ENCODE peak calls at places on chromosomes 11 and 22, in seven cellular contexts. X is SK-N-SH, C is HepG2, K is K562, I is GM12878, M is HCT116, Y is H1. B is an unnamed sample.

GRCh38 chr11:9385288-9385902 is 943 bp downstream of the IPO7 start:
- DNase-seq in X (no peak), C (peak), K (no peak), I (no peak), M (no peak), Y (no peak), B (no peak)

GRCh38 chr11:45075952-45076351 is 70.5 kb upstream of the PRDM11 start:
- DNase-seq in X (no peak), C (no peak), K (no peak), I (no peak), M (no peak), Y (no peak), B (no peak)

GRCh38 chr11:45374632-45375031 is 88.5 kb upstream of the SYT13 start:
- DNase-seq in X (no peak), C (no peak), K (no peak), I (no peak), M (no peak), Y (no peak), B (no peak)

GRCh38 chr22:28282346-28282745 is 363.3 kb upstream of the PITPNB start:
- DNase-seq in X (no peak), C (no peak), K (no peak), I (no peak), M (no peak), Y (no peak), B (no peak)

GRCh38 chr11:63769044-63769718 is 606 bp upstream of the ZFTA start:
- DNase-seq in X (peak), C (no peak), K (peak), I (no peak), M (no peak), Y (peak), B (peak)

GRCh38 chr11:88175004-88175706 is at the start of gene RAB38:
- DNase-seq in X (peak), C (no peak), K (peak), I (no peak), M (peak), Y (peak), B (peak)

GRCh38 chr11:68358416-68358815 is 46.0 kb downstream of the LRP5 start:
- DNase-seq in X (no peak), C (no peak), K (no peak), I (no peak), M (no peak), Y (no peak), B (no peak)

GRCh38 chr11:112564228-112564955 is 303.7 kb upstream of the PLET1 start:
- DNase-seq in X (no peak), C (peak), K (no peak), I (no peak), M (no peak), Y (no peak), B (no peak)

GRCh38 chr11:125305346-125305745 is 140.8 kb downstream of the PKNOX2 start:
- DNase-seq in X (no peak), C (no peak), K (no peak), I (no peak), M (no peak), Y (no peak), B (no peak)

GRCh38 chr22:49967333-49968241 is 7.0 kb downstream of the PIM3 start:
- DNase-seq in X (peak), C (peak), K (no peak), I (no peak), M (no peak), Y (peak), B (peak)

GRCh38 chr11:71381781-71382505 is 66.2 kb downstream of the DHCR7 start:
- DNase-seq in X (no peak), C (no peak), K (no peak), I (peak), M (no peak), Y (no peak), B (no peak)

GRCh38 chr11:57370251-57370650 is 10.7 kb downstream of the PRG3 start:
- DNase-seq in X (no peak), C (no peak), K (no peak), I (no peak), M (no peak), Y (no peak), B (no peak)

GRCh38 chr11:27209562-27210005 is 153.4 kb downstream of the CCDC34 start:
- DNase-seq in X (no peak), C (peak), K (peak), I (no peak), M (peak), Y (no peak), B (no peak)

GRCh38 chr11:115670538-115671200 is 166.5 kb upstream of the CADM1 start:
- DNase-seq in X (peak), C (no peak), K (no peak), I (no peak), M (no peak), Y (no peak), B (no peak)

GRCh38 chr11:11659567-11660341 is 37.9 kb upstream of the GALNT18 start:
- DNase-seq in X (no peak), C (no peak), K (peak), I (no peak), M (no peak), Y (no peak), B (peak)

GRCh38 chr11:120168960-120169681 is 31.2 kb upstream of the TRIM29 start:
- DNase-seq in X (peak), C (peak), K (peak), I (no peak), M (no peak), Y (peak), B (peak)

GRCh38 chr11:114080219-114080618 is 20.7 kb downstream of the ZBTB16 start:
- DNase-seq in X (no peak), C (no peak), K (no peak), I (no peak), M (no peak), Y (no peak), B (no peak)

GRCh38 chr11:133981156-133981555 is 24.4 kb upstream of the IGSF9B start:
- DNase-seq in X (no peak), C (no peak), K (no peak), I (no peak), M (no peak), Y (no peak), B (no peak)

GRCh38 chr22:37806409-37807338 is 1.1 kb upstream of the GCAT start:
- DNase-seq in X (peak), C (peak), K (no peak), I (no peak), M (no peak), Y (no peak), B (no peak)

GRCh38 chr11:123356539-123356938 is 73.5 kb upstream of the GRAMD1B start:
- DNase-seq in X (no peak), C (no peak), K (no peak), I (no peak), M (no peak), Y (no peak), B (no peak)

GRCh38 chr22:19701420-19702145 is 12.7 kb upstream of the SEPTIN5 start:
- DNase-seq in X (no peak), C (no peak), K (no peak), I (no peak), M (no peak), Y (no peak), B (no peak)

GRCh38 chr11:877565-877964 is 33.0 kb downstream of the CHID1 start:
- DNase-seq in X (peak), C (no peak), K (peak), I (no peak), M (peak), Y (peak), B (no peak)

GRCh38 chr22:37501176-37501609 is 15.0 kb upstream of the MFNG start:
- DNase-seq in X (no peak), C (no peak), K (no peak), I (no peak), M (no peak), Y (no peak), B (no peak)

GRCh38 chr22:19679476-19680099 is 34.7 kb upstream of the SEPTIN5 start:
- DNase-seq in X (peak), C (no peak), K (peak), I (no peak), M (no peak), Y (peak), B (no peak)

GRCh38 chr11:1887451-1888346 is 4.0 kb downstream of the PRR33 start:
- DNase-seq in X (peak), C (no peak), K (no peak), I (no peak), M (no peak), Y (no peak), B (no peak)

GRCh38 chr11:45560935-45561330 is 104.5 kb downstream of the CHST1 start:
- DNase-seq in X (peak), C (no peak), K (no peak), I (no peak), M (no peak), Y (no peak), B (no peak)

GRCh38 chr11:125201525-125202121 is 37.1 kb downstream of the PKNOX2 start:
- DNase-seq in X (no peak), C (peak), K (no peak), I (no peak), M (no peak), Y (no peak), B (no peak)

GRCh38 chr22:49789289-49790141 is 38.2 kb downstream of the BRD1 start:
- DNase-seq in X (peak), C (peak), K (no peak), I (no peak), M (no peak), Y (no peak), B (no peak)

GRCh38 chr11:96214745-96215093 is 128.3 kb downstream of the MAML2 start:
- DNase-seq in X (no peak), C (no peak), K (no peak), I (no peak), M (no peak), Y (no peak), B (no peak)

GRCh38 chr11:35531246-35531645 is 5.8 kb upstream of the PAMR1 start:
- DNase-seq in X (no peak), C (no peak), K (no peak), I (no peak), M (no peak), Y (no peak), B (no peak)
- TF ChIP-seq JUND in X (no peak), C (no peak), K (no peak), I (no peak), M (no peak), Y (no peak), B (no peak)

GRCh38 chr22:39349967-39350802 is at the start of gene SYNGR1:
- DNase-seq in X (peak), C (no peak), K (peak), I (no peak), M (no peak), Y (no peak), B (no peak)
- TF ChIP-seq JUND in X (no peak), C (no peak), K (no peak), I (no peak), M (no peak), Y (no peak), B (no peak)

GRCh38 chr11:66843776-66844495 is 695 bp downstream of the RCE1 start:
- DNase-seq in X (no peak), C (peak), K (no peak), I (no peak), M (no peak), Y (no peak), B (no peak)
- TF ChIP-seq JUND in X (no peak), C (no peak), K (no peak), I (no peak), M (no peak), Y (no peak), B (no peak)

DNA sequence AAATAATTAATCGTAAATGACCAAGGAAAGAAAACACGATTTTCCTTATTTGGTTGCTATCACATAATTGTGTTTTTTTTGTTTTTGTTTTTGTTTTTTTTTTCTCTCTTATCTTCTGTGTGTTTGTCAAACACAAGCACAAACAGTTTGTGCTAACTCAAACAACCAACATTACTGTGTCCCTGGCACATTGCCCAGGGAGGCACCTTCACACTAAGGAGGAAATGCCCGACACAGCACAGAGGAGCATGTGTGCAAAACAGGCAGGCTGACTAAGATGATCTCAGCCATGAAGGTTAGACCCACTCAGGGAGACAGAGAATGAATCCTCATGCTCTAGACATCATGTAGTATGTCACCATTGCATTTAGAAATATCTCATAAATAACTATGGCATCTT is 130.1 kb downstream of the SOX6 start:
- DNase-seq in X (peak), C (peak), K (no peak), I (no peak), M (no peak), Y (no peak), B (no peak)
- TF ChIP-seq JUND in X (no peak), C (no peak), K (no peak), I (no peak), M (no peak), Y (no peak), B (no peak)

GRCh38 chr11:33452806-33453205 is 195.6 kb downstream of the HIPK3 start:
- DNase-seq in X (no peak), C (no peak), K (no peak), I (no peak), M (no peak), Y (no peak), B (no peak)
- TF ChIP-seq JUND in X (peak), C (no peak), K (no peak), I (no peak), M (no peak), Y (no peak), B (no peak)

B was measured in T47D.